ENCODE peak calls at places on chromosomes 5 and 9, in seven cellular contexts. L is WERI-Rb-1, A is A673, H is OCI-LY7, K is suprapubic skin, J is aorta, O is Peyer's patch. W is an unnamed sample. For H3K9me3 and H3K36me3, the result is how much of the 10 kb centered on the place peaks cover.

GRCh38 chr9:101736723-101737122 is 1.7 kb downstream of the GRIN3A start:
- DNase-seq in L (no peak), A (peak), H (no peak), K (no peak), J (peak), O (no peak), W (no peak)

GRCh38 chr5:102811962-102812361 is 56.9 kb downstream of the PAM start:
- DNase-seq in L (no peak), A (peak), H (no peak), K (no peak), J (no peak), O (no peak), W (no peak)

GRCh38 chr5:41641621-41642020 is 131.2 kb upstream of the PLCXD3 start:
- DNase-seq in L (no peak), A (peak), H (no peak), K (no peak), J (no peak), O (no peak), W (no peak)

GRCh38 chr9:108550111-108550510 is 305.7 kb downstream of the ACTL7B start:
- DNase-seq in L (no peak), A (no peak), H (no peak), K (no peak), J (no peak), O (no peak), W (peak)

GRCh38 chr9:135775911-135776310 is 73.9 kb downstream of the KCNT1 start:
- DNase-seq in L (no peak), A (no peak), H (no peak), K (no peak), J (no peak), O (no peak), W (no peak)

GRCh38 chr5:111389390-111390082 is 122.8 kb downstream of the STARD4 start:
- DNase-seq in L (no peak), A (no peak), H (no peak), K (no peak), J (no peak), O (no peak), W (peak)

GRCh38 chr5:68287976-68288755 is 72.6 kb downstream of the PIK3R1 start:
- DNase-seq in L (peak), A (peak), H (peak), K (no peak), J (peak), O (peak), W (peak)

GRCh38 chr9:10252174-10252573 is 360.6 kb downstream of the PTPRD start:
- DNase-seq in L (no peak), A (no peak), H (no peak), K (no peak), J (no peak), O (no peak), W (no peak)

GRCh38 chr9:117825609-117826347 is 121.6 kb downstream of the TLR4 start:
- DNase-seq in L (no peak), A (no peak), H (no peak), K (no peak), J (no peak), O (peak), W (no peak)

GRCh38 chr5:177310757-177311173 is 933 bp downstream of the MXD3 start:
- DNase-seq in L (no peak), A (peak), H (peak), K (no peak), J (peak), O (peak), W (no peak)

GRCh38 chr9:114224247-114224610 is 68.9 kb downstream of the COL27A1 start:
- DNase-seq in L (no peak), A (no peak), H (no peak), K (no peak), J (no peak), O (no peak), W (peak)

GRCh38 chr9:35342221-35342620 is 147.7 kb upstream of the RUSC2 start:
- DNase-seq in L (no peak), A (no peak), H (no peak), K (no peak), J (no peak), O (no peak), W (no peak)

GRCh38 chr5:1359031-1359645 is 14.2 kb upstream of the CLPTM1L start:
- DNase-seq in L (no peak), A (no peak), H (no peak), K (no peak), J (no peak), O (no peak), W (no peak)

GRCh38 chr5:58439094-58439644 is 20.7 kb downstream of the PLK2 start:
- DNase-seq in L (no peak), A (no peak), H (no peak), K (no peak), J (no peak), O (no peak), W (peak)

GRCh38 chr5:81397169-81397568 is 3.2 kb upstream of the ACOT12 start:
- DNase-seq in L (no peak), A (peak), H (no peak), K (no peak), J (no peak), O (no peak), W (peak)

GRCh38 chr9:128100581-128100980 is 26.9 kb downstream of the PTGES2 start:
- DNase-seq in L (no peak), A (no peak), H (no peak), K (no peak), J (peak), O (no peak), W (no peak)

GRCh38 chr5:37606632-37607248 is 227.6 kb downstream of the WDR70 start:
- DNase-seq in L (no peak), A (no peak), H (no peak), K (no peak), J (no peak), O (no peak), W (no peak)

GRCh38 chr9:130117816-130118632 is 54.2 kb upstream of the NCS1 start:
- DNase-seq in L (peak), A (peak), H (no peak), K (no peak), J (no peak), O (no peak), W (peak)

GRCh38 chr5:40518511-40518917 is 161.2 kb upstream of the PTGER4 start:
- DNase-seq in L (no peak), A (no peak), H (no peak), K (no peak), J (no peak), O (peak), W (peak)

GRCh38 chr5:123868267-123868666 is 356.3 kb downstream of the CSNK1G3 start:
- DNase-seq in L (no peak), A (peak), H (no peak), K (no peak), J (no peak), O (peak), W (no peak)

GRCh38 chr9:89314955-89315354 is 3.3 kb upstream of the SECISBP2 start:
- DNase-seq in L (no peak), A (no peak), H (no peak), K (no peak), J (no peak), O (no peak), W (no peak)

GRCh38 chr9:22111176-22111870 is 102.2 kb upstream of the CDKN2B start:
- DNase-seq in L (no peak), A (no peak), H (no peak), K (no peak), J (no peak), O (no peak), W (no peak)

GRCh38 chr5:98639258-98639657 is 134.2 kb upstream of the RGMB start:
- DNase-seq in L (no peak), A (no peak), H (no peak), K (no peak), J (no peak), O (no peak), W (no peak)

GRCh38 chr5:43209060-43209459 is 17.0 kb downstream of the NIM1K start:
- DNase-seq in L (no peak), A (no peak), H (no peak), K (no peak), J (no peak), O (no peak), W (no peak)

GRCh38 chr9:84953797-84954695 is 284.5 kb downstream of the NTRK2 start:
- DNase-seq in L (peak), A (peak), H (peak), K (peak), J (peak), O (peak), W (peak)

GRCh38 chr5:14676320-14676719 is 11.8 kb downstream of the OTULIN start:
- DNase-seq in L (no peak), A (no peak), H (no peak), K (no peak), J (no peak), O (peak), W (peak)

GRCh38 chr5:110865400-110866094 is 126.7 kb downstream of the SLC25A46 start:
- DNase-seq in L (peak), A (peak), H (peak), K (no peak), J (no peak), O (no peak), W (peak)

GRCh38 chr5:90528704-90529233 is 615 bp downstream of the LYSMD3 start:
- DNase-seq in L (no peak), A (peak), H (peak), K (no peak), J (no peak), O (no peak), W (no peak)

GRCh38 chr5:41087461-41087860 is 16.3 kb upstream of the MROH2B start:
- DNase-seq in L (no peak), A (no peak), H (no peak), K (no peak), J (no peak), O (no peak), W (no peak)

GRCh38 chr9:137156567-137157375 is 13.1 kb downstream of the LRRC26 start:
- DNase-seq in L (no peak), A (peak), H (peak), K (no peak), J (no peak), O (no peak), W (peak)

GRCh38 chr9:78871452-78872331 is 574.8 kb downstream of the PSAT1 start:
- DNase-seq in L (no peak), A (peak), H (no peak), K (no peak), J (no peak), O (no peak), W (peak)

GRCh38 chr5:66985394-66985793 is 211.2 kb downstream of the CD180 start:
- DNase-seq in L (no peak), A (no peak), H (no peak), K (no peak), J (no peak), O (no peak), W (no peak)

GRCh38 chr9:88197781-88198345 is 59.6 kb upstream of the SPATA31C2 start:
- DNase-seq in L (no peak), A (peak), H (no peak), K (no peak), J (no peak), O (no peak), W (peak)

GRCh38 chr9:16705121-16705604 is 165.3 kb downstream of the BNC2 start:
- DNase-seq in L (no peak), A (peak), H (no peak), K (peak), J (peak), O (peak), W (peak)

GRCh38 chr9:136521541-136521940 is 24.3 kb downstream of the NOTCH1 start:
- DNase-seq in L (no peak), A (no peak), H (no peak), K (no peak), J (no peak), O (peak), W (no peak)

GRCh38 chr5:139232161-139232724 is 34.1 kb upstream of the SIL1 start:
- DNase-seq in L (peak), A (no peak), H (no peak), K (no peak), J (no peak), O (no peak), W (no peak)

GRCh38 chr9:95332860-95333259 is 15.4 kb upstream of the FANCC start:
- DNase-seq in L (no peak), A (no peak), H (no peak), K (no peak), J (no peak), O (no peak), W (no peak)
- H3K9me3 ChIP-seq in L (under half), A (under half), H (under half), K (under half), J (under half), O (under half), W (under half)

GRCh38 chr5:31537856-31538255 is 5.8 kb downstream of the C5orf22 start:
- DNase-seq in L (no peak), A (no peak), H (no peak), K (no peak), J (no peak), O (no peak), W (no peak)
- H3K36me3 ChIP-seq in L (half or more), A (half or more), H (half or more), K (half or more), J (under half), O (half or more), W (half or more)

GRCh38 chr5:141002667-141002965 is 36.3 kb downstream of the PCDHAC2 start:
- DNase-seq in L (no peak), A (no peak), H (no peak), K (no peak), J (no peak), O (no peak), W (no peak)
- H3K4me3 ChIP-seq in L (peak), A (peak), H (no peak), K (no peak), J (no peak), O (no peak), W (no peak)

GRCh38 chr5:122258840-122259239 is 53.2 kb upstream of the SNCAIP start:
- DNase-seq in L (no peak), A (no peak), H (no peak), K (no peak), J (no peak), O (no peak), W (no peak)

GRCh38 chr5:122256388-122256787 is 55.6 kb upstream of the SNCAIP start:
- DNase-seq in L (no peak), A (no peak), H (no peak), K (no peak), J (no peak), O (no peak), W (no peak)

GRCh38 chr5:122259995-122260394 is 52.0 kb upstream of the SNCAIP start:
- DNase-seq in L (no peak), A (no peak), H (no peak), K (no peak), J (no peak), O (no peak), W (peak)

GRCh38 chr5:122257000-122257399 is 55.0 kb upstream of the SNCAIP start:
- DNase-seq in L (no peak), A (no peak), H (no peak), K (no peak), J (no peak), O (no peak), W (no peak)

GRCh38 chr5:122258241-122258640 is 53.8 kb upstream of the SNCAIP start:
- DNase-seq in L (no peak), A (no peak), H (no peak), K (no peak), J (no peak), O (no peak), W (no peak)
- H3K9me3 ChIP-seq in L (under half), A (under half), H (under half), K (under half), J (under half), O (under half), W (under half)

GRCh38 chr9:73158723-73159122 is 7.1 kb downstream of the ANXA1 start:
- DNase-seq in L (no peak), A (no peak), H (no peak), K (no peak), J (no peak), O (no peak), W (no peak)
- H3K36me3 ChIP-seq in L (under half), A (half or more), H (under half), K (half or more), J (under half), O (under half), W (half or more)

DNA sequence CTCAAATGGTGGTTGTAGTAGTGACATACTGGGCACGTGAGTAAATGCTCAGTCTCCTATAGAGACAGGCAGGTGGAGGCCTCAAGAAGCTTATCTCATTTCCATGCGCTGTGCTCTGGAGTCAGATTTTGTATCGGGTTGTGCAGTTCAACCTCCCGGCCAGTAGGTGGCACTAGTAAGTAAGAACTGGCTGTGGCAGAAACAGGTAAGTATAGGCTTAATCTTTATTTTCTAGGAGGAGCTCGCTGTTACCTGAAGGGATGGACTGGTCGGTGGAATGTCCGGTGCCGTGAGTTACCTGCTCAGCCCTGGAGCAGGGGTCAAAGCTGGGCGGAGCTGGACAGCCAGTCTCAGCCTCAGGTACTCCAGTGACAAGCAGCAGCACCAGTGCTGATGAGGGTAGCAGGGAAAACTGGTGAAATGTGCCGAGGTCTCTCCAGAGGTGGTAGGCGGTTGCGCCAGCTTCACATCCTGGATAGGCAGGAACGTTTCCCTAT is 880.1 kb upstream of the SEMA6A start:
- DNase-seq in L (peak), A (peak), H (peak), K (no peak), J (peak), O (peak), W (no peak)
- H3K4me3 ChIP-seq in L (no peak), A (no peak), H (peak), K (peak), J (no peak), O (peak), W (no peak)

W was measured in MG63.